ENCODE peak calls at places on chromosomes 5 and 9, in four cellular contexts. Y is germinal center, H is SW 1271, M is kidney tubule cell. N is an unnamed sample.

GRCh38 chr5:167699434-167699833 is 592.0 kb upstream of the WWC1 start:
- DNase-seq in M (peak), Y (no peak), H (peak), N (no peak)

GRCh38 chr9:14272924-14273528 is 40.9 kb downstream of the NFIB start:
- DNase-seq in H (no peak), Y (no peak), M (peak), N (no peak)

GRCh38 chr5:67240846-67241245 is 44.2 kb upstream of the CD180 start:
- DNase-seq in H (no peak), M (no peak), Y (no peak), N (no peak)

GRCh38 chr5:159422371-159422770 is 92.1 kb upstream of the IL12B start:
- DNase-seq in H (no peak), Y (no peak), M (peak), N (no peak)

GRCh38 chr9:18296702-18297531 is 177.0 kb upstream of the ADAMTSL1 start:
- DNase-seq in H (no peak), Y (no peak), M (no peak), N (no peak)

GRCh38 chr5:40914835-40915234 is 5.5 kb downstream of the C7 start:
- DNase-seq in M (peak), Y (no peak), H (no peak), N (no peak)

GRCh38 chr9:127393680-127394079 is 3.3 kb upstream of the SLC2A8 start:
- DNase-seq in Y (no peak), M (no peak), H (no peak), N (no peak)

GRCh38 chr9:19788614-19789271 is at the start of gene SLC24A2:
- DNase-seq in M (no peak), H (no peak), Y (no peak), N (no peak)

GRCh38 chr9:137432687-137433348 is 8.3 kb downstream of the ENTPD8 start:
- DNase-seq in Y (no peak), M (no peak), H (no peak), N (no peak)

GRCh38 chr9:117343416-117343815 is 71.4 kb downstream of the ASTN2 start:
- DNase-seq in M (peak), H (no peak), Y (no peak), N (no peak)

GRCh38 chr9:116027096-116027495 is 126.5 kb upstream of the PAPPA start:
- DNase-seq in Y (no peak), M (peak), H (no peak), N (no peak)

GRCh38 chr9:108786756-108787663 is 68.8 kb downstream of the ACTL7B start:
- DNase-seq in M (peak), H (no peak), Y (no peak), N (no peak)

GRCh38 chr5:40389591-40389990 is 290.1 kb upstream of the PTGER4 start:
- DNase-seq in M (no peak), Y (no peak), H (no peak), N (no peak)

GRCh38 chr5:115589043-115589442 is 13.2 kb downstream of the TICAM2 start:
- DNase-seq in Y (no peak), M (no peak), H (no peak), N (no peak)

GRCh38 chr5:38078161-38078560 is 180.2 kb upstream of the EGFLAM start:
- DNase-seq in H (no peak), M (peak), Y (no peak), N (no peak)

GRCh38 chr5:173020643-173021042 is 35.5 kb upstream of the CREBRF start:
- DNase-seq in M (peak), Y (no peak), H (no peak), N (no peak)

GRCh38 chr9:8816361-8816760 is 1016.8 kb upstream of the DMAC1 start:
- DNase-seq in M (peak), Y (no peak), H (no peak), N (no peak)

GRCh38 chr9:84858373-84858772 is 188.8 kb downstream of the NTRK2 start:
- DNase-seq in M (no peak), H (no peak), Y (no peak), N (no peak)

N was measured in KBM-7.